ENCODE peak calls at places on chromosome 1, in ten cellular contexts. A is EL; Q is EH; F is aorta; E is RPMI8226; Z is foreskin keratinocyte; Y is stimulated activated naive CD8-positive, alpha-beta T cell treated with anti-CD3 and anti-CD28 coated beads, Interleukin-15, amount 100 ng/mL, for 72 hours; J is nephron progenitor cell; T is T1000; L is astrocyte of the spinal cord. G is an unnamed sample.

GRCh38 chr1:201286445-201286844 is 3.1 kb downstream of the PKP1 start:
- DNase-seq in A (no peak), Q (no peak), F (peak; percentile 48), E (no peak), Z (no peak), Y (no peak), J (no peak), T (no peak), L (no peak), G (no peak)

GRCh38 chr1:36084502-36085115 is 715 bp downstream of the TEKT2 start:
- DNase-seq in A (no peak), Q (no peak), F (peak; percentile 65), E (no peak), Z (no peak), Y (no peak), J (no peak), T (no peak), L (peak; percentile 10), G (peak; percentile 18)

GRCh38 chr1:9874959-9875635 is 35.0 kb downstream of the CTNNBIP1 start:
- DNase-seq in A (peak; percentile 70), Q (peak; percentile 73), F (peak; percentile 89), E (peak; percentile 75), Z (no peak), Y (peak; percentile 71), J (peak; percentile 88), T (peak; percentile 42), L (peak; percentile 67), G (peak; percentile 68)

GRCh38 chr1:224783006-224783651 is 146.3 kb upstream of the DNAH14 start:
- DNase-seq in A (no peak), Q (no peak), F (no peak), E (peak; percentile 45), Z (no peak), Y (no peak), J (no peak), T (no peak), L (no peak), G (peak; percentile 16)

GRCh38 chr1:30657131-30658013 is 66.0 kb downstream of the MATN1 start:
- DNase-seq in A (no peak), Q (no peak), F (peak; percentile 71), E (no peak), Z (no peak), Y (no peak), J (no peak), T (no peak), L (no peak), G (peak; percentile 17)

GRCh38 chr1:6960291-6960758 is 175.1 kb downstream of the CAMTA1 start:
- DNase-seq in A (peak; percentile 87), Q (peak; percentile 87), F (no peak), E (no peak), Z (no peak), Y (no peak), J (peak; percentile 52), T (peak; percentile 80), L (no peak), G (no peak)

GRCh38 chr1:8423702-8424538 is 106.0 kb downstream of the SLC45A1 start:
- DNase-seq in A (peak; percentile 67), Q (peak; percentile 62), F (peak; percentile 83), E (peak; percentile 51), Z (peak; percentile 59), Y (peak; percentile 68), J (peak; percentile 88), T (peak; percentile 41), L (peak; percentile 76), G (peak; percentile 70)

GRCh38 chr1:194474701-194475100 is 1288.3 kb upstream of the B3GALT2 start:
- DNase-seq in A (no peak), Q (peak; percentile 42), F (no peak), E (no peak), Z (no peak), Y (no peak), J (no peak), T (no peak), L (no peak), G (no peak)

GRCh38 chr1:47578862-47579419 is 141.1 kb downstream of the FOXD2 start:
- DNase-seq in A (no peak), Q (peak; percentile 40), F (no peak), E (no peak), Z (no peak), Y (no peak), J (no peak), T (no peak), L (no peak), G (no peak)

GRCh38 chr1:50968021-50968883 is 1.8 kb upstream of the CDKN2C start:
- DNase-seq in A (peak; percentile 94), Q (peak; percentile 94), F (peak; percentile 97), E (no peak), Z (peak; percentile 54), Y (peak; percentile 82), J (peak; percentile 85), T (peak; percentile 87), L (peak; percentile 95), G (peak; percentile 91)

GRCh38 chr1:13583964-13584791 is 546 bp downstream of the PDPN start:
- DNase-seq in A (no peak), Q (no peak), F (peak; percentile 75), E (no peak), Z (no peak), Y (no peak), J (peak; percentile 68), T (no peak), L (peak; percentile 54), G (no peak)